ENCODE peak calls at places on chromosomes 7 and 10, in six cellular contexts. G is fibroblast of lung; V is activated T-helper 9 cell treated with anti-CD3 and anti-CD28 coated beads, Interleukin-2, amount 50 U/mL, for 16 hours; E is HEK293T; I is NCI-H748 treated with DMSO at 0.1 percent for 48 hours; Q is G401. C is an unnamed sample.

GRCh38 chr10:132192991-132193670 is 6.4 kb downstream of the DPYSL4 start:
- DNase-seq in G (no peak), V (no peak), E (no peak), I (no peak), Q (no peak), C (no peak)

GRCh38 chr10:133164816-133165555 is 5.0 kb downstream of the KNDC1 start:
- DNase-seq in G (no peak), V (no peak), E (no peak), I (no peak), Q (no peak), C (no peak)

GRCh38 chr7:115561341-115562110 is 469.0 kb downstream of the TFEC start:
- DNase-seq in G (peak; percentile 95), V (no peak), E (no peak), I (no peak), Q (no peak), C (no peak)

GRCh38 chr7:157234271-157234670 is 95.5 kb downstream of the UBE3C start:
- DNase-seq in G (no peak), V (no peak), E (no peak), I (no peak), Q (no peak), C (no peak)

GRCh38 chr7:1466524-1467271 is 7.4 kb upstream of the MICALL2 start:
- DNase-seq in G (peak; percentile 67), V (no peak), E (peak; percentile 38), I (no peak), Q (peak; percentile 22), C (no peak)

GRCh38 chr7:17651926-17652385 is 288.3 kb downstream of the SNX13 start:
- DNase-seq in G (peak; percentile 92), V (no peak), E (no peak), I (no peak), Q (no peak), C (peak; percentile 34)

GRCh38 chr7:102273749-102274712 is 12.6 kb upstream of the SH2B2 start:
- DNase-seq in G (peak; percentile 57), V (no peak), E (no peak), I (no peak), Q (no peak), C (no peak)

GRCh38 chr10:21860718-21861117 is 142.8 kb downstream of the DNAJC1 start:
- DNase-seq in G (peak; percentile 92), V (no peak), E (no peak), I (no peak), Q (no peak), C (no peak)

GRCh38 chr7:75727881-75728592 is 10.7 kb downstream of the HIP1 start:
- DNase-seq in G (peak; percentile 88), V (no peak), E (no peak), I (peak; percentile 59), Q (peak; percentile 39), C (no peak)

GRCh38 chr7:87413951-87414381 is 61.5 kb downstream of the ABCB4 start:
- DNase-seq in G (peak; percentile 70), V (no peak), E (no peak), I (no peak), Q (no peak), C (no peak)

GRCh38 chr10:124035306-124035927 is 58.0 kb downstream of the CHST15 start:
- DNase-seq in G (no peak), V (no peak), E (no peak), I (no peak), Q (no peak), C (no peak)